ENCODE peak calls at places on chromosomes 5 and 9, in six cellular contexts. Z is GM12878, M is K562, E is GM12891, G is H1, A is HepG2. T is an unnamed sample.

GRCh38 chr5:4797445-4797844 is 342.7 kb upstream of the ADAMTS16 start:
- DNase-seq in Z (no peak), M (no peak), E (no peak), G (no peak), A (no peak), T (no peak)

GRCh38 chr5:54551906-54552305 is 34.3 kb downstream of the SNX18 start:
- DNase-seq in Z (no peak), M (no peak), E (no peak), G (no peak), A (no peak), T (no peak)

GRCh38 chr5:43020294-43020711 is 19.8 kb downstream of the ANXA2R start:
- DNase-seq in Z (no peak), M (no peak), E (no peak), G (no peak), A (peak; percentile 23), T (no peak)

GRCh38 chr9:91421022-91421765 is 2.4 kb downstream of the NFIL3 start:
- DNase-seq in Z (no peak), M (no peak), E (no peak), G (no peak), A (peak; percentile 36), T (no peak)

GRCh38 chr9:132210472-132211145 is 48.8 kb downstream of the NTNG2 start:
- DNase-seq in Z (no peak), M (no peak), E (no peak), G (no peak), A (no peak), T (no peak)

GRCh38 chr9:88390371-88390990 is 2.2 kb downstream of the SPIN1 start:
- DNase-seq in Z (no peak), M (no peak), E (no peak), G (no peak), A (no peak), T (no peak)

GRCh38 chr5:131164161-131164930 is 710 bp downstream of the HINT1 start:
- DNase-seq in Z (no peak), M (peak; percentile 69), E (peak; percentile 53), G (no peak), A (peak; percentile 46), T (peak; percentile 56)

GRCh38 chr9:134965421-134965820 is 47.7 kb upstream of the FCN1 start:
- DNase-seq in Z (no peak), M (no peak), E (no peak), G (no peak), A (no peak), T (no peak)

GRCh38 chr9:86600291-86600690 is 246.1 kb upstream of the TUT7 start:
- DNase-seq in Z (no peak), M (no peak), E (no peak), G (no peak), A (no peak), T (no peak)

GRCh38 chr5:125232779-125233230 is 486.4 kb upstream of the ZNF608 start:
- DNase-seq in Z (no peak), M (no peak), E (no peak), G (no peak), A (no peak), T (no peak)

GRCh38 chr5:134561871-134562296 is 36.4 kb downstream of the JADE2 start:
- DNase-seq in Z (no peak), M (peak; percentile 50), E (no peak), G (no peak), A (peak; percentile 8), T (no peak)

GRCh38 chr5:111932628-111933027 is 175.6 kb upstream of the NREP start:
- DNase-seq in Z (no peak), M (no peak), E (no peak), G (no peak), A (no peak), T (no peak)

GRCh38 chr5:65811004-65811403 is 89.0 kb downstream of the NLN start:
- DNase-seq in Z (no peak), M (no peak), E (no peak), G (no peak), A (no peak), T (no peak)

GRCh38 chr5:14231156-14231555 is 88.0 kb downstream of the TRIO start:
- DNase-seq in Z (no peak), M (no peak), E (no peak), G (no peak), A (no peak), T (no peak)

GRCh38 chr9:109817846-109818472 is 38.0 kb downstream of the PALM2AKAP2 start:
- DNase-seq in Z (peak; percentile 20), M (peak; percentile 76), E (peak; percentile 34), G (peak; percentile 41), A (peak; percentile 83), T (peak; percentile 7)

GRCh38 chr5:116437922-116438578 is 136.6 kb downstream of the SEMA6A start:
- DNase-seq in Z (no peak), M (no peak), E (no peak), G (peak; percentile 34), A (no peak), T (no peak)

GRCh38 chr9:124399999-124400940 is 15.0 kb downstream of the PSMB7 start:
- DNase-seq in Z (no peak), M (no peak), E (no peak), G (no peak), A (no peak), T (no peak)

GRCh38 chr5:80697100-80697499 is 42.3 kb upstream of the DHFR start:
- DNase-seq in Z (no peak), M (no peak), E (no peak), G (no peak), A (no peak), T (no peak)

GRCh38 chr5:103519550-103519949 is 43.0 kb downstream of the NUDT12 start:
- DNase-seq in Z (no peak), M (no peak), E (no peak), G (no peak), A (no peak), T (no peak)

GRCh38 chr5:10695759-10696543 is 65.1 kb downstream of the DAP start:
- DNase-seq in Z (no peak), M (no peak), E (no peak), G (no peak), A (no peak), T (no peak)

GRCh38 chr5:849651-850301 is 1.0 kb downstream of the ZDHHC11 start:
- DNase-seq in Z (no peak), M (peak; percentile 52), E (no peak), G (no peak), A (peak; percentile 92), T (no peak)

GRCh38 chr5:68562308-68562707 is 346.8 kb downstream of the PIK3R1 start:
- DNase-seq in Z (no peak), M (no peak), E (no peak), G (no peak), A (no peak), T (no peak)

GRCh38 chr9:5879419-5880181 is 11.1 kb upstream of the MLANA start:
- DNase-seq in Z (no peak), M (peak; percentile 47), E (no peak), G (no peak), A (peak; percentile 46), T (no peak)

GRCh38 chr5:107072440-107072839 is 598.3 kb downstream of the EFNA5 start:
- DNase-seq in Z (no peak), M (no peak), E (no peak), G (no peak), A (no peak), T (no peak)

GRCh38 chr5:136132087-136132486 is 558 bp upstream of the SMAD5 start:
- DNase-seq in Z (no peak), M (peak; percentile 33), E (no peak), G (no peak), A (peak; percentile 6), T (no peak)

GRCh38 chr9:14752271-14752670 is 29.7 kb upstream of the CER1 start:
- DNase-seq in Z (no peak), M (no peak), E (no peak), G (no peak), A (no peak), T (no peak)

GRCh38 chr5:154418344-154418820 is 27.4 kb upstream of the SAP30L start:
- DNase-seq in Z (no peak), M (no peak), E (no peak), G (no peak), A (no peak), T (no peak)

GRCh38 chr5:386432-387341 is 56.3 kb upstream of the EXOC3 start:
- DNase-seq in Z (no peak), M (no peak), E (no peak), G (no peak), A (no peak), T (no peak)

GRCh38 chr9:137590469-137591383 is at the start of gene ZMYND19:
- DNase-seq in Z (peak; percentile 15), M (peak; percentile 100), E (peak; percentile 100), G (no peak), A (peak; percentile 73), T (peak; percentile 100)

GRCh38 chr5:14008819-14009311 is 64.4 kb upstream of the DNAH5 start:
- DNase-seq in Z (no peak), M (no peak), E (no peak), G (no peak), A (peak; percentile 50), T (no peak)

GRCh38 chr9:38316166-38316765 is 76.2 kb upstream of the ALDH1B1 start:
- DNase-seq in Z (no peak), M (no peak), E (no peak), G (no peak), A (no peak), T (no peak)

GRCh38 chr9:133727876-133728441 is 10.2 kb downstream of the SARDH start:
- DNase-seq in Z (no peak), M (peak; percentile 44), E (no peak), G (no peak), A (no peak), T (no peak)
- TF ChIP-seq TAF1 in Z (no peak), M (no peak), E (no peak), G (no peak), A (no peak), T (no peak)

GRCh38 chr5:9544502-9545300 is 1.2 kb downstream of the SEMA5A start:
- DNase-seq in Z (no peak), M (peak; percentile 70), E (peak; percentile 56), G (no peak), A (peak; percentile 35), T (peak; percentile 40)
- TF ChIP-seq POLR2A in Z (no peak), M (no peak), E (no peak), G (no peak), A (no peak), T (no peak)

GRCh38 chr9:33817327-33818166 is 587 bp downstream of the UBE2R2 start:
- DNase-seq in Z (no peak), M (peak; percentile 72), E (peak; percentile 45), G (peak; percentile 25), A (peak; percentile 64), T (peak; percentile 49)
- TF ChIP-seq TAF1 in Z (peak; percentile 54), M (peak; percentile 49), E (peak; percentile 34), G (peak; percentile 76), A (no peak), T (peak; percentile 27)

DNA sequence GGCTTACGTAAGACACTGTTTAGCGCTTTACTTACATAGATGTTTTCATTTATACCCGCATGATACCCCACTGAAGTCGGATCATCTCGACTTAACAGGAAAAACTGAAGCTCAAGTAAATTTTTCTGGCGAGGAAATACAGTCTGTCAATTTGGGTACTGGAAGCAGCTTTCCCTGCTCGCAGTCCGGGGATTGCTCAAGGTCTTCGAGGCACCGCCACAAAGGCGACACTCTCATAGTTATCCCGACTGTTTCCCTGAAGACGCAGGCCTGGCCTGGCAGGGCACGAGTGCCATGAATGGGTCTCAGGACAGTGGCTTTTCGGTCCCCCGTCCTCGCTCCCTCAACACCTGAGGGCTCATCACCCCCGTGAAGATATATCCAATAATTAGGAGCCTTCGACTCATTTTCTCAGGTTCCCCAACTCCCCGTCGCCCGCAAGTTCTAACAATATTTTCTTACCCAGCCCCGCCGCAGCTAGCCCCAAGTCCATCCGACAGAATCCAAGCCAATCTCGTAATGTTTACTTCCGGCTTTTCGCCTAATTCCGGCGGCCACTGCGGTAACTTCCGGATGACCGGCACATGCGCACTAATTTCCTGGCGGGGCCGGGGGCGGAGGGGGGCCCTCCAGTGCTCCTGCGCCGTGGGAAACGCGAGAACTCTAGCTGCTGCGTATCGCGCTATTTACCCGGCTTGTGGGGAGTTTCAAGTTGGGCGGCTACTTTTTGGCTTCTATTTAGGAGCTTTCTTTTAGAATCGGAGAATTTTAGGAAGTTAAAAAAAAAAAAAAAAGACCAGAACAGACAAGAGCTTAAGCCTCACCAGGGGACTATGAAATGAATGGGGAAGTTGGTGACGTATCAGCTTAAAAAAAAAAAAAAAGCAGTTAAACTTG is at the start of gene SLU7:
- DNase-seq in Z (peak; percentile 91), M (peak; percentile 87), E (peak; percentile 65), G (peak; percentile 71), A (peak; percentile 90), T (peak; percentile 70)
- TF ChIP-seq POLR2A in Z (peak; percentile 86), M (peak; percentile 89), E (peak; percentile 63), G (no peak), A (peak; percentile 66), T (peak; percentile 73)

T was measured in GM12892.